ENCODE peak calls at places on chromosomes 5 and 9, in five cellular contexts. Z, O, Q, L and B are unnamed samples.

GRCh38 chr5:89308606-89309040 is 425.6 kb upstream of the MEF2C start:
- DNase-seq in Z (no peak), O (no peak), Q (no peak), L (no peak), B (no peak)

GRCh38 chr5:43315262-43315661 is 2.0 kb upstream of the HMGCS1 start:
- DNase-seq in Z (no peak), O (no peak), Q (no peak), L (no peak), B (no peak)

GRCh38 chr5:37951946-37952721 is 112.3 kb upstream of the GDNF start:
- DNase-seq in Z (no peak), O (no peak), Q (no peak), L (no peak), B (no peak)

GRCh38 chr9:35415769-35416427 is 74.0 kb upstream of the RUSC2 start:
- DNase-seq in Z (no peak), O (peak; percentile 21), Q (peak; percentile 19), L (no peak), B (no peak)

GRCh38 chr5:43543434-43543833 is 13.4 kb downstream of the PAIP1 start:
- DNase-seq in Z (no peak), O (no peak), Q (no peak), L (no peak), B (no peak)

GRCh38 chr9:90914868-90915483 is 113.4 kb downstream of the SYK start:
- DNase-seq in Z (peak; percentile 81), O (peak; percentile 79), Q (peak; percentile 70), L (peak; percentile 74), B (peak; percentile 60)

GRCh38 chr5:95822038-95822407 is 503 bp downstream of the GLRX start:
- DNase-seq in Z (peak; percentile 53), O (peak; percentile 92), Q (peak; percentile 47), L (peak; percentile 33), B (peak; percentile 40)

GRCh38 chr9:106878943-106879916 is 16.3 kb downstream of the ZNF462 start:
- DNase-seq in Z (no peak), O (no peak), Q (peak; percentile 39), L (no peak), B (peak; percentile 46)

GRCh38 chr9:90921104-90921503 is 119.5 kb downstream of the SYK start:
- DNase-seq in Z (no peak), O (peak; percentile 40), Q (no peak), L (no peak), B (peak; percentile 18)

GRCh38 chr9:121026260-121026691 is 23.8 kb downstream of the C5 start:
- DNase-seq in Z (no peak), O (no peak), Q (no peak), L (no peak), B (no peak)

GRCh38 chr9:136944094-136944518 is 432 bp downstream of the FBXW5 start:
- DNase-seq in Z (no peak), O (no peak), Q (peak; percentile 43), L (no peak), B (no peak)

GRCh38 chr9:132192728-132193127 is 30.9 kb downstream of the NTNG2 start:
- DNase-seq in Z (no peak), O (no peak), Q (no peak), L (no peak), B (peak; percentile 84)

GRCh38 chr5:155947394-155948062 is 379.4 kb upstream of the SGCD start:
- DNase-seq in Z (no peak), O (no peak), Q (no peak), L (no peak), B (no peak)

GRCh38 chr5:42950466-42951168 is 89.5 kb downstream of the ANXA2R start:
- DNase-seq in Z (peak; percentile 70), O (peak; percentile 98), Q (peak; percentile 19), L (peak; percentile 72), B (no peak)

GRCh38 chr9:136437839-136438547 is 1.7 kb downstream of the INPP5E start:
- DNase-seq in Z (peak; percentile 38), O (no peak), Q (no peak), L (no peak), B (peak; percentile 43)

GRCh38 chr9:127917603-127918002 is 762 bp upstream of the ST6GALNAC4 start:
- DNase-seq in Z (no peak), O (peak; percentile 75), Q (no peak), L (no peak), B (no peak)

GRCh38 chr9:121156263-121156731 is 45.4 kb downstream of the RAB14 start:
- DNase-seq in Z (no peak), O (no peak), Q (no peak), L (no peak), B (no peak)

GRCh38 chr5:73312146-73312871 is 136.3 kb downstream of the FOXD1 start:
- DNase-seq in Z (peak; percentile 41), O (peak; percentile 83), Q (peak; percentile 9), L (peak; percentile 12), B (no peak)

GRCh38 chr5:91468643-91469422 is 85.7 kb upstream of the ARRDC3 start:
- DNase-seq in Z (no peak), O (peak; percentile 64), Q (peak; percentile 9), L (no peak), B (no peak)

GRCh38 chr9:135907006-135907434 is 326 bp downstream of the CAMSAP1 start:
- DNase-seq in Z (no peak), O (peak; percentile 61), Q (peak; percentile 9), L (no peak), B (no peak)

GRCh38 chr5:143372187-143372829 is 31.2 kb downstream of the NR3C1 start:
- DNase-seq in Z (no peak), O (no peak), Q (no peak), L (no peak), B (no peak)

GRCh38 chr5:172795401-172795977 is 24.5 kb upstream of the DUSP1 start:
- DNase-seq in Z (no peak), O (no peak), Q (no peak), L (no peak), B (no peak)

GRCh38 chr9:4235951-4236804 is 63.7 kb downstream of the GLIS3 start:
- DNase-seq in Z (no peak), O (no peak), Q (peak; percentile 3), L (no peak), B (no peak)

GRCh38 chr9:70065572-70065971 is 21.9 kb downstream of the MAMDC2 start:
- DNase-seq in Z (no peak), O (no peak), Q (no peak), L (no peak), B (no peak)

GRCh38 chr9:489198-490197 is 274.8 kb downstream of the DOCK8 start:
- DNase-seq in Z (no peak), O (no peak), Q (no peak), L (no peak), B (no peak)

GRCh38 chr9:114405294-114406034 is 17.7 kb upstream of the AKNA start:
- DNase-seq in Z (peak; percentile 89), O (peak; percentile 84), Q (peak; percentile 89), L (peak; percentile 81), B (peak; percentile 81)